ENCODE peak calls at places on chromosomes 3 and 15, in nine cellular contexts. One of them, this sample, is unnamed. For H3K27me3, the result is how much of the 10 kb centered on the place peaks cover.

GRCh38 chr15:85607842-85608241 is 186.9 kb downstream of the KLHL25 start:
- DNase-seq in right atrium auricular region: no peak
- DNase-seq in PC-3: peak
- DNase-seq in tibial artery: no peak
- DNase-seq in psoas muscle: no peak
- DNase-seq in ovary: no peak
- DNase-seq in adrenal gland: no peak
- DNase-seq in fibroblast of lung: peak
- DNase-seq in upper lobe of right lung: no peak
- DNase-seq in this sample: peak

GRCh38 chr3:115666081-115666480 is 42.8 kb downstream of the GAP43 start:
- DNase-seq in right atrium auricular region: no peak
- DNase-seq in PC-3: no peak
- DNase-seq in tibial artery: no peak
- DNase-seq in psoas muscle: no peak
- DNase-seq in ovary: no peak
- DNase-seq in adrenal gland: no peak
- DNase-seq in fibroblast of lung: no peak
- DNase-seq in upper lobe of right lung: no peak
- DNase-seq in this sample: no peak

GRCh38 chr15:80878242-80878866 is 99.2 kb downstream of the CEMIP start:
- DNase-seq in right atrium auricular region: no peak
- DNase-seq in PC-3: no peak
- DNase-seq in tibial artery: no peak
- DNase-seq in psoas muscle: no peak
- DNase-seq in ovary: no peak
- DNase-seq in adrenal gland: no peak
- DNase-seq in fibroblast of lung: no peak
- DNase-seq in upper lobe of right lung: no peak
- DNase-seq in this sample: no peak

GRCh38 chr3:148601766-148602685 is 95.7 kb upstream of the AGTR1 start:
- DNase-seq in right atrium auricular region: no peak
- DNase-seq in PC-3: no peak
- DNase-seq in tibial artery: no peak
- DNase-seq in psoas muscle: no peak
- DNase-seq in ovary: no peak
- DNase-seq in adrenal gland: no peak
- DNase-seq in fibroblast of lung: peak
- DNase-seq in upper lobe of right lung: no peak
- DNase-seq in this sample: no peak

GRCh38 chr15:93610944-93611343 is 521.9 kb upstream of the RGMA start:
- DNase-seq in right atrium auricular region: no peak
- DNase-seq in PC-3: no peak
- DNase-seq in tibial artery: no peak
- DNase-seq in psoas muscle: no peak
- DNase-seq in ovary: no peak
- DNase-seq in adrenal gland: no peak
- DNase-seq in fibroblast of lung: no peak
- DNase-seq in upper lobe of right lung: no peak
- DNase-seq in this sample: no peak

GRCh38 chr15:67142142-67143092 is 77.0 kb downstream of the SMAD3 start:
- DNase-seq in right atrium auricular region: peak
- DNase-seq in PC-3: peak
- DNase-seq in tibial artery: no peak
- DNase-seq in psoas muscle: peak
- DNase-seq in ovary: peak
- DNase-seq in adrenal gland: peak
- DNase-seq in fibroblast of lung: no peak
- DNase-seq in upper lobe of right lung: no peak
- DNase-seq in this sample: peak

GRCh38 chr15:77025066-77025435 is 30.1 kb downstream of the PSTPIP1 start:
- DNase-seq in right atrium auricular region: no peak
- DNase-seq in PC-3: no peak
- DNase-seq in tibial artery: no peak
- DNase-seq in psoas muscle: no peak
- DNase-seq in ovary: no peak
- DNase-seq in adrenal gland: no peak
- DNase-seq in fibroblast of lung: no peak
- DNase-seq in upper lobe of right lung: peak
- DNase-seq in this sample: no peak

GRCh38 chr15:84659904-84660781 is 2.1 kb upstream of the NMB start:
- DNase-seq in right atrium auricular region: no peak
- DNase-seq in PC-3: no peak
- DNase-seq in tibial artery: no peak
- DNase-seq in psoas muscle: no peak
- DNase-seq in ovary: no peak
- DNase-seq in adrenal gland: no peak
- DNase-seq in fibroblast of lung: no peak
- DNase-seq in upper lobe of right lung: no peak
- DNase-seq in this sample: no peak

GRCh38 chr3:171994646-171995441 is 44.5 kb upstream of the FNDC3B start:
- DNase-seq in right atrium auricular region: no peak
- DNase-seq in PC-3: peak
- DNase-seq in tibial artery: no peak
- DNase-seq in psoas muscle: no peak
- DNase-seq in ovary: no peak
- DNase-seq in adrenal gland: no peak
- DNase-seq in fibroblast of lung: peak
- DNase-seq in upper lobe of right lung: no peak
- DNase-seq in this sample: peak

GRCh38 chr15:46120713-46121112 is 485.9 kb downstream of the SQOR start:
- DNase-seq in right atrium auricular region: no peak
- DNase-seq in PC-3: no peak
- DNase-seq in tibial artery: no peak
- DNase-seq in psoas muscle: no peak
- DNase-seq in ovary: no peak
- DNase-seq in adrenal gland: no peak
- DNase-seq in fibroblast of lung: no peak
- DNase-seq in upper lobe of right lung: no peak
- DNase-seq in this sample: no peak

GRCh38 chr3:180000500-180000899 is 36.2 kb downstream of the PEX5L start:
- DNase-seq in right atrium auricular region: no peak
- DNase-seq in PC-3: no peak
- DNase-seq in tibial artery: no peak
- DNase-seq in psoas muscle: no peak
- DNase-seq in ovary: no peak
- DNase-seq in adrenal gland: no peak
- DNase-seq in fibroblast of lung: no peak
- DNase-seq in upper lobe of right lung: no peak
- DNase-seq in this sample: no peak

GRCh38 chr3:193853511-193854219 is 260.7 kb downstream of the OPA1 start:
- DNase-seq in right atrium auricular region: no peak
- DNase-seq in PC-3: peak
- DNase-seq in tibial artery: no peak
- DNase-seq in psoas muscle: no peak
- DNase-seq in ovary: no peak
- DNase-seq in adrenal gland: no peak
- DNase-seq in fibroblast of lung: no peak
- DNase-seq in upper lobe of right lung: no peak
- DNase-seq in this sample: no peak

GRCh38 chr3:133927543-133928066 is 31.9 kb upstream of the RAB6B start:
- DNase-seq in right atrium auricular region: no peak
- DNase-seq in PC-3: peak
- DNase-seq in tibial artery: no peak
- DNase-seq in psoas muscle: peak
- DNase-seq in ovary: peak
- DNase-seq in adrenal gland: peak
- DNase-seq in fibroblast of lung: peak
- DNase-seq in upper lobe of right lung: peak
- DNase-seq in this sample: peak

GRCh38 chr15:101115887-101116680 is 135.8 kb downstream of the CHSY1 start:
- DNase-seq in right atrium auricular region: no peak
- DNase-seq in PC-3: no peak
- DNase-seq in tibial artery: peak
- DNase-seq in psoas muscle: peak
- DNase-seq in ovary: peak
- DNase-seq in adrenal gland: no peak
- DNase-seq in fibroblast of lung: peak
- DNase-seq in upper lobe of right lung: peak
- DNase-seq in this sample: peak

GRCh38 chr3:171226794-171227193 is 200.3 kb upstream of the SLC2A2 start:
- DNase-seq in right atrium auricular region: no peak
- DNase-seq in PC-3: no peak
- DNase-seq in tibial artery: no peak
- DNase-seq in psoas muscle: no peak
- DNase-seq in ovary: no peak
- DNase-seq in adrenal gland: no peak
- DNase-seq in fibroblast of lung: no peak
- DNase-seq in upper lobe of right lung: no peak
- DNase-seq in this sample: no peak

GRCh38 chr3:2024037-2024436 is 74.6 kb upstream of the CNTN4 start:
- DNase-seq in right atrium auricular region: no peak
- DNase-seq in PC-3: no peak
- DNase-seq in tibial artery: no peak
- DNase-seq in psoas muscle: no peak
- DNase-seq in ovary: no peak
- DNase-seq in adrenal gland: no peak
- DNase-seq in fibroblast of lung: no peak
- DNase-seq in upper lobe of right lung: no peak
- DNase-seq in this sample: no peak

GRCh38 chr3:27090265-27091041 is 278.7 kb downstream of the NEK10 start:
- DNase-seq in right atrium auricular region: no peak
- DNase-seq in PC-3: no peak
- DNase-seq in tibial artery: no peak
- DNase-seq in psoas muscle: no peak
- DNase-seq in ovary: no peak
- DNase-seq in adrenal gland: no peak
- DNase-seq in fibroblast of lung: peak
- DNase-seq in upper lobe of right lung: no peak
- DNase-seq in this sample: no peak

GRCh38 chr3:12861611-12862010 is 20.2 kb upstream of the RPL32 start:
- DNase-seq in right atrium auricular region: no peak
- DNase-seq in PC-3: no peak
- DNase-seq in tibial artery: no peak
- DNase-seq in psoas muscle: no peak
- DNase-seq in ovary: no peak
- DNase-seq in adrenal gland: no peak
- DNase-seq in fibroblast of lung: no peak
- DNase-seq in upper lobe of right lung: no peak
- DNase-seq in this sample: no peak
- H3K27me3 ChIP-seq in right atrium auricular region: under half
- H3K27me3 ChIP-seq in PC-3: under half
- H3K27me3 ChIP-seq in tibial artery: under half
- H3K27me3 ChIP-seq in psoas muscle: under half
- H3K27me3 ChIP-seq in ovary: under half
- H3K27me3 ChIP-seq in adrenal gland: under half
- H3K27me3 ChIP-seq in fibroblast of lung: under half
- H3K27me3 ChIP-seq in upper lobe of right lung: under half
- H3K27me3 ChIP-seq in this sample: under half

GRCh38 chr15:29570931-29571727 is 251.1 kb downstream of the TJP1 start:
- DNase-seq in right atrium auricular region: no peak
- DNase-seq in PC-3: peak
- DNase-seq in tibial artery: no peak
- DNase-seq in psoas muscle: no peak
- DNase-seq in ovary: no peak
- DNase-seq in adrenal gland: peak
- DNase-seq in fibroblast of lung: peak
- DNase-seq in upper lobe of right lung: no peak
- DNase-seq in this sample: no peak
- H3K27me3 ChIP-seq in right atrium auricular region: under half
- H3K27me3 ChIP-seq in PC-3: half or more
- H3K27me3 ChIP-seq in tibial artery: under half
- H3K27me3 ChIP-seq in psoas muscle: half or more
- H3K27me3 ChIP-seq in ovary: under half
- H3K27me3 ChIP-seq in adrenal gland: under half
- H3K27me3 ChIP-seq in fibroblast of lung: under half
- H3K27me3 ChIP-seq in upper lobe of right lung: half or more
- H3K27me3 ChIP-seq in this sample: under half

GRCh38 chr3:123881771-123882170 is 2.4 kb downstream of the MYLK start:
- DNase-seq in right atrium auricular region: no peak
- DNase-seq in PC-3: no peak
- DNase-seq in tibial artery: no peak
- DNase-seq in psoas muscle: no peak
- DNase-seq in ovary: no peak
- DNase-seq in adrenal gland: no peak
- DNase-seq in fibroblast of lung: no peak
- DNase-seq in upper lobe of right lung: no peak
- DNase-seq in this sample: no peak
- H3K27me3 ChIP-seq in right atrium auricular region: under half
- H3K27me3 ChIP-seq in PC-3: under half
- H3K27me3 ChIP-seq in tibial artery: under half
- H3K27me3 ChIP-seq in psoas muscle: under half
- H3K27me3 ChIP-seq in ovary: under half
- H3K27me3 ChIP-seq in adrenal gland: under half
- H3K27me3 ChIP-seq in fibroblast of lung: under half
- H3K27me3 ChIP-seq in upper lobe of right lung: under half
- H3K27me3 ChIP-seq in this sample: under half

GRCh38 chr15:65372787-65373067 is 5.1 kb downstream of the IGDCC3 start:
- DNase-seq in right atrium auricular region: no peak
- DNase-seq in PC-3: no peak
- DNase-seq in tibial artery: no peak
- DNase-seq in psoas muscle: no peak
- DNase-seq in ovary: no peak
- DNase-seq in adrenal gland: no peak
- DNase-seq in fibroblast of lung: no peak
- DNase-seq in upper lobe of right lung: no peak
- DNase-seq in this sample: no peak
- H3K27me3 ChIP-seq in right atrium auricular region: under half
- H3K27me3 ChIP-seq in PC-3: under half
- H3K27me3 ChIP-seq in tibial artery: under half
- H3K27me3 ChIP-seq in psoas muscle: under half
- H3K27me3 ChIP-seq in ovary: under half
- H3K27me3 ChIP-seq in adrenal gland: under half
- H3K27me3 ChIP-seq in fibroblast of lung: under half
- H3K27me3 ChIP-seq in upper lobe of right lung: under half
- H3K27me3 ChIP-seq in this sample: under half

GRCh38 chr15:95742836-95743235 is 587.7 kb upstream of the NR2F2 start:
- DNase-seq in right atrium auricular region: no peak
- DNase-seq in PC-3: no peak
- DNase-seq in tibial artery: peak
- DNase-seq in psoas muscle: no peak
- DNase-seq in ovary: peak
- DNase-seq in adrenal gland: no peak
- DNase-seq in fibroblast of lung: no peak
- DNase-seq in upper lobe of right lung: no peak
- DNase-seq in this sample: no peak
- H3K27me3 ChIP-seq in right atrium auricular region: under half
- H3K27me3 ChIP-seq in PC-3: under half
- H3K27me3 ChIP-seq in tibial artery: under half
- H3K27me3 ChIP-seq in psoas muscle: under half
- H3K27me3 ChIP-seq in ovary: under half
- H3K27me3 ChIP-seq in adrenal gland: under half
- H3K27me3 ChIP-seq in fibroblast of lung: under half
- H3K27me3 ChIP-seq in upper lobe of right lung: under half
- H3K27me3 ChIP-seq in this sample: under half

DNA sequence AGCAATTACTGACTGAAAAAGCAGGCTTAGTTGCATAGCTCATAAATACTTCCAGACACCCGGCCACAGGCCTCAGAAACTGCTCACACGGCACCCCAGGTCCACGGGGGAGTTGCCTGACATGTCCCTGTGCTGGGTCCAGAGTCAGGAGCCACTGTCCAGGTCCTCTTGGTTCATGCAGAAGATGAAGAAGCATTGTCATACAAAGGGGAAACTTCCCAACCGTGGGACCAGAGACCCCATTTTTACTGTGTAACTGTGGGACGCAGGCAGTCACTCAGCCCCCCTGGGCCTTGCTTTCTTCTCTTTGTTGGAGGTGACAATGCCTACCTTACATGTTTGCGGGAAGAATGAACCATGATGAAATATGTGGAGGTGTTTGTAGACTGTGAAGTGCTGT is 27.7 kb downstream of the FGD5 start:
- DNase-seq in right atrium auricular region: no peak
- DNase-seq in PC-3: no peak
- DNase-seq in tibial artery: no peak
- DNase-seq in psoas muscle: no peak
- DNase-seq in ovary: no peak
- DNase-seq in adrenal gland: no peak
- DNase-seq in fibroblast of lung: no peak
- DNase-seq in upper lobe of right lung: no peak
- DNase-seq in this sample: no peak
- H3K27me3 ChIP-seq in right atrium auricular region: under half
- H3K27me3 ChIP-seq in PC-3: half or more
- H3K27me3 ChIP-seq in tibial artery: under half
- H3K27me3 ChIP-seq in psoas muscle: under half
- H3K27me3 ChIP-seq in ovary: under half
- H3K27me3 ChIP-seq in adrenal gland: under half
- H3K27me3 ChIP-seq in fibroblast of lung: under half
- H3K27me3 ChIP-seq in upper lobe of right lung: under half
- H3K27me3 ChIP-seq in this sample: under half

This sample was measured in MG63.